ENCODE peak calls at places on chromosomes 5 and 9, in seven cellular contexts. L, Q, A, U, D, Z and M are unnamed samples.

GRCh38 chr5:180291234-180291940 is 496 bp downstream of the MAPK9 start:
- DNase-seq in U (no peak), Z (peak), A (peak), L (peak), D (peak), Q (no peak), M (no peak)

GRCh38 chr5:17252543-17252942 is 35.1 kb downstream of the BASP1 start:
- DNase-seq in L (no peak), Z (no peak), A (no peak), U (no peak), Q (no peak), D (no peak), M (no peak)

GRCh38 chr5:78745985-78746384 is 97.4 kb upstream of the LHFPL2 start:
- DNase-seq in Q (no peak), D (no peak), L (no peak), A (no peak), U (no peak), Z (no peak), M (no peak)

GRCh38 chr9:133453651-133454050 is 6.1 kb upstream of the CACFD1 start:
- DNase-seq in A (no peak), U (no peak), Z (no peak), D (no peak), L (no peak), Q (no peak), M (no peak)

GRCh38 chr5:68139601-68140441 is 75.7 kb upstream of the PIK3R1 start:
- DNase-seq in D (no peak), A (no peak), L (no peak), U (no peak), Q (no peak), Z (no peak), M (no peak)

GRCh38 chr5:2329741-2330140 is 421.7 kb downstream of the IRX2 start:
- DNase-seq in L (no peak), Q (no peak), D (no peak), A (no peak), U (no peak), Z (no peak), M (no peak)

GRCh38 chr9:135083241-135083810 is 4.1 kb upstream of the OLFM1 start:
- DNase-seq in Q (no peak), A (no peak), D (no peak), U (no peak), L (no peak), Z (no peak), M (peak)

GRCh38 chr5:167633931-167634341 is 657.5 kb upstream of the WWC1 start:
- DNase-seq in Z (no peak), A (no peak), U (no peak), L (no peak), Q (no peak), D (no peak), M (no peak)

GRCh38 chr9:133825555-133826198 is 87.5 kb upstream of the SARDH start:
- DNase-seq in L (no peak), D (no peak), Z (no peak), U (no peak), A (no peak), Q (no peak), M (no peak)

GRCh38 chr9:132006657-132007370 is 72.9 kb downstream of the MED27 start:
- DNase-seq in U (no peak), A (no peak), Z (no peak), L (no peak), Q (no peak), D (no peak), M (no peak)

GRCh38 chr9:77922587-77922986 is 109.0 kb downstream of the GNAQ start:
- DNase-seq in U (no peak), D (no peak), Z (no peak), L (no peak), Q (no peak), A (no peak), M (no peak)

GRCh38 chr9:76905984-76906861 is at the start of gene PRUNE2:
- DNase-seq in Z (peak), D (peak), Q (peak), U (peak), L (peak), A (no peak), M (peak)

GRCh38 chr5:80796861-80797260 is 142.1 kb upstream of the DHFR start:
- DNase-seq in A (no peak), U (no peak), Z (no peak), D (no peak), L (no peak), Q (no peak), M (no peak)

GRCh38 chr5:139459451-139459934 is 3.0 kb downstream of the ECSCR start:
- DNase-seq in Z (no peak), U (peak), A (no peak), Q (no peak), D (no peak), L (peak), M (no peak)

GRCh38 chr5:157308826-157309465 is 43.0 kb downstream of the CYFIP2 start:
- DNase-seq in A (no peak), Z (no peak), D (no peak), L (no peak), Q (no peak), U (no peak), M (no peak)

GRCh38 chr5:59745422-59745863 is 148.1 kb downstream of the PDE4D start:
- DNase-seq in D (no peak), Q (peak), U (no peak), A (no peak), L (no peak), Z (peak), M (peak)

GRCh38 chr5:149938791-149939358 is 5.7 kb downstream of the PDE6A start:
- DNase-seq in U (no peak), L (no peak), A (no peak), Z (no peak), Q (no peak), D (no peak), M (peak)

GRCh38 chr5:150172147-150172546 is 5.6 kb downstream of the CDX1 start:
- DNase-seq in U (no peak), A (no peak), Q (no peak), D (no peak), Z (peak), L (no peak), M (no peak)

GRCh38 chr9:72271617-72272478 is 93.2 kb downstream of the ZFAND5 start:
- DNase-seq in Z (peak), L (no peak), D (no peak), A (peak), Q (no peak), U (no peak), M (no peak)

GRCh38 chr9:129553277-129553676 is 67.6 kb downstream of the C9orf50 start:
- DNase-seq in Z (no peak), D (no peak), U (no peak), Q (no peak), A (no peak), L (no peak), M (no peak)

GRCh38 chr9:2613730-2614271 is 7.8 kb upstream of the VLDLR start:
- DNase-seq in A (no peak), Z (no peak), Q (no peak), L (no peak), U (peak), D (no peak), M (no peak)

GRCh38 chr5:38451372-38451735 is 105.1 kb downstream of the LIFR start:
- DNase-seq in Q (no peak), D (no peak), Z (no peak), A (no peak), L (no peak), U (no peak), M (no peak)

GRCh38 chr9:35923927-35924763 is 14.9 kb downstream of the SPAAR start:
- DNase-seq in D (no peak), Z (peak), U (no peak), L (no peak), Q (no peak), A (no peak), M (peak)

GRCh38 chr5:56094579-56095361 is 100.0 kb upstream of the IL6ST start:
- DNase-seq in L (no peak), D (no peak), U (no peak), Q (no peak), Z (no peak), A (no peak), M (no peak)

GRCh38 chr9:7206221-7206758 is 448.5 kb downstream of the KDM4C start:
- DNase-seq in Q (no peak), D (no peak), U (no peak), L (no peak), Z (no peak), A (no peak), M (no peak)

GRCh38 chr5:138230261-138230660 is 17.1 kb upstream of the CDC23 start:
- DNase-seq in U (peak), Q (no peak), D (no peak), Z (no peak), A (no peak), L (peak), M (no peak)

GRCh38 chr5:150413176-150413901 is 629 bp upstream of the CD74 start:
- DNase-seq in A (no peak), L (no peak), Q (no peak), U (no peak), Z (no peak), D (no peak), M (no peak)

GRCh38 chr9:136327313-136327971 is at the start of gene GPSM1:
- DNase-seq in Q (no peak), L (peak), D (peak), Z (no peak), U (peak), A (peak), M (no peak)

GRCh38 chr5:95781101-95781583 is 41.4 kb downstream of the GLRX start:
- DNase-seq in Q (peak), D (peak), L (peak), A (peak), Z (peak), U (peak), M (no peak)

GRCh38 chr5:175739973-175740372 is 82.1 kb downstream of the HRH2 start:
- DNase-seq in Q (no peak), A (no peak), D (no peak), U (no peak), Z (no peak), L (no peak), M (no peak)

GRCh38 chr9:36721846-36722588 is 149.3 kb downstream of the MELK start:
- DNase-seq in L (no peak), U (no peak), A (no peak), D (no peak), Q (no peak), Z (peak), M (no peak)

GRCh38 chr9:111730937-111731567 is 63.7 kb downstream of the SHOC1 start:
- DNase-seq in A (no peak), U (no peak), Z (no peak), D (no peak), L (no peak), Q (no peak), M (no peak)

GRCh38 chr5:8756498-8757084 is 789.3 kb downstream of the SEMA5A start:
- DNase-seq in A (peak), L (no peak), U (no peak), Q (no peak), Z (no peak), D (no peak), M (no peak)

GRCh38 chr5:1320436-1321344 is 24.2 kb downstream of the CLPTM1L start:
- DNase-seq in L (no peak), U (no peak), A (no peak), D (no peak), Q (no peak), Z (no peak), M (peak)

GRCh38 chr5:130541617-130542221 is 623.3 kb downstream of the HINT1 start:
- DNase-seq in D (no peak), Z (no peak), A (no peak), Q (no peak), U (no peak), L (no peak), M (peak)

GRCh38 chr5:168315991-168316578 is 24.6 kb downstream of the WWC1 start:
- DNase-seq in Q (no peak), L (no peak), U (no peak), D (no peak), A (no peak), Z (peak), M (no peak)

GRCh38 chr5:61686491-61687257 is 354.6 kb downstream of the ZSWIM6 start:
- DNase-seq in A (no peak), U (no peak), Q (no peak), D (no peak), L (no peak), Z (no peak), M (no peak)

GRCh38 chr9:80020056-80020455 is 448.3 kb downstream of the TLE4 start:
- DNase-seq in Q (no peak), U (no peak), D (no peak), A (no peak), Z (no peak), L (no peak), M (no peak)

GRCh38 chr5:110916373-110917049 is 155.0 kb upstream of the TSLP start:
- DNase-seq in A (no peak), U (no peak), D (no peak), Q (no peak), L (no peak), Z (no peak), M (no peak)
- H3K27ac ChIP-seq in A (no peak), U (peak), D (no peak), Q (no peak), L (peak), Z (no peak), M (peak)

GRCh38 chr5:27124590-27124989 is 86.2 kb upstream of the CDH9 start:
- DNase-seq in D (no peak), U (no peak), Q (no peak), A (no peak), Z (no peak), L (no peak), M (no peak)
- TF ChIP-seq CTCF in D (no peak), U (peak), Q (no peak), A (no peak), Z (no peak), L (peak), M (peak)

GRCh38 chr9:38259519-38260218 is 132.8 kb upstream of the ALDH1B1 start:
- DNase-seq in Z (no peak), L (no peak), D (no peak), Q (no peak), U (no peak), A (no peak), M (no peak)

GRCh38 chr9:38257626-38258215 is 134.8 kb upstream of the ALDH1B1 start:
- DNase-seq in A (no peak), Z (no peak), Q (no peak), L (no peak), D (no peak), U (no peak), M (no peak)

DNA sequence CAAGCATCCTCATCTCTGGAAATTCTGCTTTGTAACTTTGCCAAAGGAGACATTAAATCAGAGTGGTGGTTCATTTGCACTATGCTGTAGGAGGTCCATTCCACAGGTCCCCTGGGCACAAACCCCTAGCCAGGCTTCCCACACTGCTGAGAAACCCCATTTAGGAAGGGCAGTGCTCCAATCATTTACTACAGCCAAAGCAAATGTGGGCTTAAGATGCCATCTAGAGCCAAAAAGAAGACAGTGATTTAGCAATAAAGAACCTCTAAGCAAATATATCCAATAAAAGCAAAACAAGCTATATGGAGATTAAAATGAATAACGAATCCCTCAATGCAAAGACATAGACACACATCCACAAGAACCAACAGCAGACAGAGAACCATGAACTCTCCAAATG is 129.0 kb upstream of the ALDH1B1 start:
- DNase-seq in A (no peak), Q (no peak), L (no peak), D (no peak), U (no peak), Z (no peak), M (no peak)
- H3K27ac ChIP-seq in A (no peak), Q (no peak), L (no peak), D (no peak), U (no peak), Z (no peak), M (no peak)

GRCh38 chr9:113247640-113248039 is 26.3 kb downstream of the SLC31A1 start:
- DNase-seq in U (no peak), L (no peak), A (no peak), D (no peak), Q (no peak), Z (no peak), M (no peak)

GRCh38 chr9:113244556-113244955 is 23.2 kb downstream of the SLC31A1 start:
- DNase-seq in L (no peak), U (no peak), D (no peak), A (no peak), Q (no peak), Z (no peak), M (no peak)

GRCh38 chr9:113250807-113251206 is 24.6 kb downstream of the CDC26 start:
- DNase-seq in U (no peak), D (no peak), Q (no peak), L (no peak), Z (no peak), A (no peak), M (no peak)

GRCh38 chr9:113245894-113246293 is 24.6 kb downstream of the SLC31A1 start:
- DNase-seq in Z (no peak), A (no peak), Q (no peak), D (no peak), L (no peak), U (no peak), M (no peak)

DNA sequence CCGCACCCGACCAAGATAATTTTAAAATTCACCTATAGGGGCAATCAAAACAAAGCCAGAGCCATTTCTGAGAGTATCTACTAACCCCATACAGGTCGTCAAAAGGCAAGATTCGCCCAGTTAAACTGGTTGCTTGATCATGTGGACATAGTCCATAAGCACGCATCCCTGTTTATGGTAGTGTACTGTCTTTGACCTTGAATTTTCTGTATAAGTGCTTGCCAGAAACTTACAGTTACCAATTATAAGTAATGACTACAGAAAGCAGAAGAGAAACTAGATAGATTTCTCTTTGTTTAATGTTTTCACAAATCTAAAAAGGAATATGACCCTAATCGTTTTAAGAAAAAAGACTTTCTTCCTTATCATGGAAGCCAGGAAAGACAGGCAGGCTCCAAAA is 25.6 kb downstream of the SLC31A1 start:
- DNase-seq in A (no peak), Z (no peak), Q (no peak), L (no peak), D (no peak), U (no peak), M (no peak)
- TF ChIP-seq CTCF in A (no peak), Z (no peak), Q (no peak), L (no peak), D (no peak), U (no peak), M (no peak)

GRCh38 chr9:125126019-125126746 is 17.1 kb downstream of the SCAI start:
- DNase-seq in D (no peak), L (peak), Z (peak), U (peak), A (peak), Q (peak), M (no peak)
- H3K27ac ChIP-seq in D (no peak), L (no peak), Z (no peak), U (peak), A (peak), Q (peak), M (no peak)

DNA sequence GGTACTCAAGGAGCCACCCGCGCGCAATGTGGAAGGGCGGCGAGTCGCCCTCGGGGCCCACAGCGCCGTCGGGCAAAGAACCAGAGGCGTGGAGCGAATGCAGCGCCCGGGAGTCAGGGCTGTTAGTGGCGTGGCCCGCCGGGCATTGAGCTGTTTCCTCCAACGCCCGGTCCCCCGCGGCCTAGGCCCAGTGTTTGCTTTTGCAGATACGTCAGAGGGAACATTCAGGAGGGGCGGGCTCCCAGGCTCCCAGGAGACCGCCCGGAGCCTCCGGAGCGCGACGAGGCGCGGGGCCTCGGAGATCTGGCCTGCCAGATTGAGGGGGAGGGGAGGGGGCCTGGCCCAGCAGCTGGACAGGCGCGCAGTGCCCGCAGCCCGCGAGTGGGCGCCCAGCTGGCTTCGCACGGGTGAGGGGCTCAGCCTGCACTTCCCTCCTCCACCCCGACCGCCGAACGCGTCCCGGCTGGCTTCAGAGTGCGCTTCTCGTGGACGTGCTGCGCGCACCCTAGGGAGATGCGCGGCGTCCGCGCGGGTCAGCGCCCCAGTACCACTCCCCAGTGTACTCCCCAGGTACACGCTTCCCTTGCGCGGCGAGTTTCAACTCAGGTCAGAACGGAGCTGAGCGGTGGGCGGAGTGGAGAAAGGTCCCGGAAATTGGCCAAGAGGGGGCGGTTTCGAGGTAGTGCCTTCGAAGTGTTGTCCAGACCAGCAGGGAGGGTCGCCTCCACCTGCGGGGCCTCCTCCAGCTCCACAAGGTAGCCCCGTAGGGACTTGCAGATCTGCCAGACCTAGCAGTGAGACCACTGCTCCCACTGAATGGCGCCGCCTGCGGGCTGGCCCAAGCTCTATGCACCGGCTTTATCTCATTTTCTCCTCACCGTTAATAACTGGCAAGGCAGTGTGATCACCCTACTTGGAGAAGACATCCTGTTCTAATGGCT is 130.4 kb downstream of the TMEM174 start:
- DNase-seq in L (no peak), Z (peak), A (no peak), U (no peak), D (no peak), Q (no peak), M (no peak)
- TF ChIP-seq CTCF in L (no peak), Z (peak), A (no peak), U (no peak), D (no peak), Q (no peak), M (no peak)